ENCODE peak calls at places on chromosomes 1 and 21, in nine cellular contexts. One of them, this sample, is unnamed.

GRCh38 chr1:228278432-228278941 is 70.6 kb downstream of the OBSCN start:
- DNase-seq in stimulated activated CD4-positive, alpha-beta T cell treated with anti-CD3 and anti-CD28 coated beads, Interleukin-2, amount 100 ng/mL, for 48 hours: no peak
- DNase-seq in NCI-H1417 treated with DMSO at 0.1 percent for 48 hours: no peak
- DNase-seq in A172: no peak
- DNase-seq in cardiac muscle cell: no peak
- DNase-seq in amniotic stem cell: no peak
- DNase-seq in EH: no peak
- DNase-seq in lower leg skin: no peak
- DNase-seq in A549: no peak
- DNase-seq in this sample: no peak

GRCh38 chr1:156643266-156644092 is 1.6 kb downstream of the BCAN start:
- DNase-seq in NCI-H1417 treated with DMSO at 0.1 percent for 48 hours: no peak
- DNase-seq in EH: no peak
- DNase-seq in A549: no peak
- DNase-seq in cardiac muscle cell: no peak
- DNase-seq in stimulated activated CD4-positive, alpha-beta T cell treated with anti-CD3 and anti-CD28 coated beads, Interleukin-2, amount 100 ng/mL, for 48 hours: no peak
- DNase-seq in amniotic stem cell: no peak
- DNase-seq in A172: no peak
- DNase-seq in lower leg skin: no peak
- DNase-seq in this sample: no peak

GRCh38 chr1:92317836-92318493 is 19.1 kb downstream of the RPAP2 start:
- DNase-seq in stimulated activated CD4-positive, alpha-beta T cell treated with anti-CD3 and anti-CD28 coated beads, Interleukin-2, amount 100 ng/mL, for 48 hours: no peak
- DNase-seq in lower leg skin: no peak
- DNase-seq in NCI-H1417 treated with DMSO at 0.1 percent for 48 hours: no peak
- DNase-seq in A172: no peak
- DNase-seq in EH: no peak
- DNase-seq in A549: no peak
- DNase-seq in cardiac muscle cell: peak; percentile 40
- DNase-seq in amniotic stem cell: no peak
- DNase-seq in this sample: no peak

GRCh38 chr1:54971317-54971791 is 9.1 kb upstream of the TMEM61 start:
- DNase-seq in stimulated activated CD4-positive, alpha-beta T cell treated with anti-CD3 and anti-CD28 coated beads, Interleukin-2, amount 100 ng/mL, for 48 hours: no peak
- DNase-seq in A549: peak; percentile 39
- DNase-seq in NCI-H1417 treated with DMSO at 0.1 percent for 48 hours: no peak
- DNase-seq in amniotic stem cell: no peak
- DNase-seq in A172: peak; percentile 67
- DNase-seq in cardiac muscle cell: no peak
- DNase-seq in EH: peak; percentile 54
- DNase-seq in lower leg skin: no peak
- DNase-seq in this sample: no peak

GRCh38 chr1:197909346-197909745 is 6.9 kb downstream of the C1orf53 start:
- DNase-seq in amniotic stem cell: no peak
- DNase-seq in A172: no peak
- DNase-seq in lower leg skin: no peak
- DNase-seq in NCI-H1417 treated with DMSO at 0.1 percent for 48 hours: no peak
- DNase-seq in A549: no peak
- DNase-seq in cardiac muscle cell: no peak
- DNase-seq in EH: no peak
- DNase-seq in stimulated activated CD4-positive, alpha-beta T cell treated with anti-CD3 and anti-CD28 coated beads, Interleukin-2, amount 100 ng/mL, for 48 hours: no peak
- DNase-seq in this sample: no peak

GRCh38 chr1:109167114-109167513 is 46.6 kb upstream of the SARS1 start:
- DNase-seq in A549: no peak
- DNase-seq in stimulated activated CD4-positive, alpha-beta T cell treated with anti-CD3 and anti-CD28 coated beads, Interleukin-2, amount 100 ng/mL, for 48 hours: no peak
- DNase-seq in cardiac muscle cell: peak; percentile 56
- DNase-seq in lower leg skin: no peak
- DNase-seq in amniotic stem cell: no peak
- DNase-seq in A172: no peak
- DNase-seq in EH: no peak
- DNase-seq in NCI-H1417 treated with DMSO at 0.1 percent for 48 hours: no peak
- DNase-seq in this sample: no peak

GRCh38 chr1:204377800-204378608 is 18.3 kb upstream of the PLEKHA6 start:
- DNase-seq in amniotic stem cell: no peak
- DNase-seq in stimulated activated CD4-positive, alpha-beta T cell treated with anti-CD3 and anti-CD28 coated beads, Interleukin-2, amount 100 ng/mL, for 48 hours: peak; percentile 28
- DNase-seq in A172: peak; percentile 30
- DNase-seq in EH: peak; percentile 37
- DNase-seq in A549: peak; percentile 59
- DNase-seq in NCI-H1417 treated with DMSO at 0.1 percent for 48 hours: peak; percentile 35
- DNase-seq in lower leg skin: no peak
- DNase-seq in cardiac muscle cell: no peak
- DNase-seq in this sample: peak; percentile 80

GRCh38 chr1:62356257-62356835 is 37.1 kb upstream of the KANK4 start:
- DNase-seq in EH: peak; percentile 71
- DNase-seq in NCI-H1417 treated with DMSO at 0.1 percent for 48 hours: no peak
- DNase-seq in stimulated activated CD4-positive, alpha-beta T cell treated with anti-CD3 and anti-CD28 coated beads, Interleukin-2, amount 100 ng/mL, for 48 hours: no peak
- DNase-seq in A172: peak; percentile 59
- DNase-seq in A549: peak; percentile 35
- DNase-seq in cardiac muscle cell: peak; percentile 58
- DNase-seq in lower leg skin: no peak
- DNase-seq in amniotic stem cell: peak; percentile 80
- DNase-seq in this sample: no peak

GRCh38 chr1:170214117-170214979 is 68.6 kb downstream of the NTMT2 start:
- DNase-seq in NCI-H1417 treated with DMSO at 0.1 percent for 48 hours: no peak
- DNase-seq in EH: peak; percentile 21
- DNase-seq in stimulated activated CD4-positive, alpha-beta T cell treated with anti-CD3 and anti-CD28 coated beads, Interleukin-2, amount 100 ng/mL, for 48 hours: no peak
- DNase-seq in amniotic stem cell: no peak
- DNase-seq in lower leg skin: no peak
- DNase-seq in A549: no peak
- DNase-seq in A172: peak; percentile 35
- DNase-seq in cardiac muscle cell: peak; percentile 61
- DNase-seq in this sample: no peak

GRCh38 chr21:45475004-45475685 is 67.1 kb downstream of the SLC19A1 start:
- DNase-seq in amniotic stem cell: no peak
- DNase-seq in lower leg skin: no peak
- DNase-seq in EH: no peak
- DNase-seq in A549: no peak
- DNase-seq in A172: no peak
- DNase-seq in cardiac muscle cell: no peak
- DNase-seq in stimulated activated CD4-positive, alpha-beta T cell treated with anti-CD3 and anti-CD28 coated beads, Interleukin-2, amount 100 ng/mL, for 48 hours: no peak
- DNase-seq in NCI-H1417 treated with DMSO at 0.1 percent for 48 hours: no peak
- DNase-seq in this sample: no peak

This sample was measured in transverse colon.